ENCODE peak calls at places on chromosomes 2 and 18, in ten cellular contexts. G, X, N, S, W, J, B, Z, Q and L are unnamed samples.

GRCh38 chr18:58362027-58362575 is 266.8 kb downstream of the ALPK2 start:
- DNase-seq in G (no peak), X (no peak), N (peak; percentile 87), S (peak; percentile 90), W (peak; percentile 88), J (peak; percentile 93), B (no peak), Z (peak; percentile 81), Q (no peak), L (peak; percentile 41)

GRCh38 chr2:204255469-204255868 is 289.8 kb upstream of the PARD3B start:
- DNase-seq in G (no peak), X (no peak), N (no peak), S (peak; percentile 1), W (no peak), J (no peak), B (no peak), Z (no peak), Q (no peak), L (no peak)

GRCh38 chr2:203763425-203764272 is 57.2 kb downstream of the CD28 start:
- DNase-seq in G (no peak), X (no peak), N (no peak), S (no peak), W (no peak), J (no peak), B (no peak), Z (no peak), Q (no peak), L (no peak)

GRCh38 chr18:75083131-75083530 is 125.8 kb downstream of the PTGR3 start:
- DNase-seq in G (no peak), X (no peak), N (no peak), S (no peak), W (no peak), J (no peak), B (no peak), Z (no peak), Q (no peak), L (no peak)

GRCh38 chr2:194619368-194619767 is 1037.7 kb upstream of the SLC39A10 start:
- DNase-seq in G (no peak), X (no peak), N (no peak), S (no peak), W (no peak), J (no peak), B (no peak), Z (no peak), Q (no peak), L (no peak)

GRCh38 chr2:47907097-47907781 is 941 bp upstream of the FBXO11 start:
- DNase-seq in G (no peak), X (no peak), N (no peak), S (no peak), W (no peak), J (peak; percentile 23), B (peak; percentile 8), Z (no peak), Q (no peak), L (peak; percentile 33)

GRCh38 chr2:20511130-20511529 is 64.3 kb downstream of the RHOB start:
- DNase-seq in G (no peak), X (no peak), N (no peak), S (no peak), W (no peak), J (no peak), B (no peak), Z (no peak), Q (no peak), L (no peak)

GRCh38 chr18:33951031-33951430 is 273.7 kb downstream of the NOL4 start:
- DNase-seq in G (no peak), X (no peak), N (no peak), S (no peak), W (no peak), J (no peak), B (no peak), Z (no peak), Q (no peak), L (no peak)

GRCh38 chr2:59754336-59754735 is 799.1 kb downstream of the BCL11A start:
- DNase-seq in G (no peak), X (no peak), N (no peak), S (no peak), W (no peak), J (no peak), B (no peak), Z (no peak), Q (no peak), L (no peak)

GRCh38 chr2:138217975-138218773 is 253.9 kb downstream of the HNMT start:
- DNase-seq in G (no peak), X (no peak), N (no peak), S (no peak), W (no peak), J (no peak), B (no peak), Z (no peak), Q (no peak), L (no peak)

GRCh38 chr2:65063426-65063825 is 7.2 kb downstream of the CEP68 start:
- DNase-seq in G (no peak), X (no peak), N (no peak), S (no peak), W (no peak), J (no peak), B (no peak), Z (no peak), Q (no peak), L (no peak)

GRCh38 chr2:217360781-217361485 is 501.1 kb upstream of the TNP1 start:
- DNase-seq in G (no peak), X (no peak), N (peak; percentile 97), S (peak; percentile 39), W (peak; percentile 92), J (peak; percentile 96), B (peak; percentile 37), Z (peak; percentile 65), Q (no peak), L (no peak)

GRCh38 chr18:10518595-10519273 is 7.1 kb upstream of the NAPG start:
- DNase-seq in G (no peak), X (peak; percentile 68), N (peak; percentile 46), S (no peak), W (peak; percentile 41), J (peak; percentile 67), B (no peak), Z (no peak), Q (no peak), L (no peak)

GRCh38 chr2:11370377-11371098 is 26.1 kb upstream of the ROCK2 start:
- DNase-seq in G (no peak), X (no peak), N (peak; percentile 52), S (no peak), W (no peak), J (peak; percentile 31), B (peak; percentile 78), Z (no peak), Q (no peak), L (no peak)

GRCh38 chr18:51383711-51384110 is 186.2 kb upstream of the MEX3C start:
- DNase-seq in G (no peak), X (no peak), N (no peak), S (no peak), W (no peak), J (no peak), B (no peak), Z (no peak), Q (no peak), L (no peak)

GRCh38 chr2:231737761-231738160 is 29.4 kb downstream of the PTMA start:
- DNase-seq in G (no peak), X (no peak), N (no peak), S (no peak), W (no peak), J (no peak), B (no peak), Z (no peak), Q (no peak), L (no peak)